ENCODE peak calls at places on chromosome 4, in six cellular contexts. One of them, this sample, is unnamed.
A peak's percentile ranks its signal among the peaks of the same experiment; 100 is the strongest.

GRCh38 chr4:186158021-186158859 is 33.1 kb upstream of the CYP4V2 start:
- DNase-seq in SHP77 treated with DMSO at 0.1 percent for 48 hours: no peak
- DNase-seq in ELR: no peak
- DNase-seq in T-helper 2 cell: no peak
- DNase-seq in RWPE1: no peak
- DNase-seq in NK-92 treated with Interleukin-12 subunit alpha and Interleukin-12 subunit beta, amount 100 ng/mL, for 24 hours: no peak
- DNase-seq in this sample: no peak

GRCh38 chr4:8854866-8855265 is 16.8 kb downstream of the HMX1 start:
- DNase-seq in SHP77 treated with DMSO at 0.1 percent for 48 hours: no peak
- DNase-seq in ELR: no peak
- DNase-seq in RWPE1: no peak
- DNase-seq in T-helper 2 cell: no peak
- DNase-seq in NK-92 treated with Interleukin-12 subunit alpha and Interleukin-12 subunit beta, amount 100 ng/mL, for 24 hours: no peak
- DNase-seq in this sample: no peak

GRCh38 chr4:1910643-1911042 is 39.5 kb downstream of the NSD2 start:
- DNase-seq in RWPE1: peak; percentile 17
- DNase-seq in SHP77 treated with DMSO at 0.1 percent for 48 hours: no peak
- DNase-seq in T-helper 2 cell: no peak
- DNase-seq in ELR: peak; percentile 53
- DNase-seq in NK-92 treated with Interleukin-12 subunit alpha and Interleukin-12 subunit beta, amount 100 ng/mL, for 24 hours: no peak
- DNase-seq in this sample: peak; percentile 66

GRCh38 chr4:168265327-168265726 is 53.2 kb downstream of the DDX60 start:
- DNase-seq in SHP77 treated with DMSO at 0.1 percent for 48 hours: no peak
- DNase-seq in RWPE1: no peak
- DNase-seq in NK-92 treated with Interleukin-12 subunit alpha and Interleukin-12 subunit beta, amount 100 ng/mL, for 24 hours: no peak
- DNase-seq in ELR: no peak
- DNase-seq in T-helper 2 cell: no peak
- DNase-seq in this sample: no peak

GRCh38 chr4:136650541-136651277 is 881.6 kb downstream of the PCDH18 start:
- DNase-seq in NK-92 treated with Interleukin-12 subunit alpha and Interleukin-12 subunit beta, amount 100 ng/mL, for 24 hours: peak; percentile 1
- DNase-seq in ELR: peak; percentile 82
- DNase-seq in RWPE1: no peak
- DNase-seq in SHP77 treated with DMSO at 0.1 percent for 48 hours: no peak
- DNase-seq in T-helper 2 cell: no peak
- DNase-seq in this sample: peak; percentile 93

GRCh38 chr4:13887010-13887409 is 259.5 kb upstream of the BOD1L1 start:
- DNase-seq in ELR: no peak
- DNase-seq in SHP77 treated with DMSO at 0.1 percent for 48 hours: no peak
- DNase-seq in T-helper 2 cell: no peak
- DNase-seq in NK-92 treated with Interleukin-12 subunit alpha and Interleukin-12 subunit beta, amount 100 ng/mL, for 24 hours: no peak
- DNase-seq in RWPE1: no peak
- DNase-seq in this sample: no peak

GRCh38 chr4:186554485-186554884 is 882 bp downstream of the MTNR1A start:
- DNase-seq in NK-92 treated with Interleukin-12 subunit alpha and Interleukin-12 subunit beta, amount 100 ng/mL, for 24 hours: no peak
- DNase-seq in RWPE1: peak; percentile 30
- DNase-seq in T-helper 2 cell: no peak
- DNase-seq in SHP77 treated with DMSO at 0.1 percent for 48 hours: no peak
- DNase-seq in ELR: peak; percentile 42
- DNase-seq in this sample: peak; percentile 37

GRCh38 chr4:110514889-110515479 is 39.0 kb downstream of the ENPEP start:
- DNase-seq in RWPE1: peak; percentile 31
- DNase-seq in SHP77 treated with DMSO at 0.1 percent for 48 hours: no peak
- DNase-seq in NK-92 treated with Interleukin-12 subunit alpha and Interleukin-12 subunit beta, amount 100 ng/mL, for 24 hours: no peak
- DNase-seq in ELR: peak; percentile 66
- DNase-seq in T-helper 2 cell: peak; percentile 13
- DNase-seq in this sample: peak; percentile 50

GRCh38 chr4:127001898-127002297 is 630.9 kb upstream of the INTU start:
- DNase-seq in ELR: no peak
- DNase-seq in NK-92 treated with Interleukin-12 subunit alpha and Interleukin-12 subunit beta, amount 100 ng/mL, for 24 hours: no peak
- DNase-seq in SHP77 treated with DMSO at 0.1 percent for 48 hours: no peak
- DNase-seq in T-helper 2 cell: no peak
- DNase-seq in RWPE1: no peak
- DNase-seq in this sample: no peak

GRCh38 chr4:71709961-71710360 is 73.9 kb downstream of the GC start:
- DNase-seq in ELR: peak; percentile 43
- DNase-seq in RWPE1: no peak
- DNase-seq in NK-92 treated with Interleukin-12 subunit alpha and Interleukin-12 subunit beta, amount 100 ng/mL, for 24 hours: no peak
- DNase-seq in SHP77 treated with DMSO at 0.1 percent for 48 hours: no peak
- DNase-seq in T-helper 2 cell: no peak
- DNase-seq in this sample: no peak

GRCh38 chr4:25862411-25863346 is at the start of gene SEL1L3:
- DNase-seq in SHP77 treated with DMSO at 0.1 percent for 48 hours: no peak
- DNase-seq in NK-92 treated with Interleukin-12 subunit alpha and Interleukin-12 subunit beta, amount 100 ng/mL, for 24 hours: peak; percentile 58
- DNase-seq in T-helper 2 cell: peak; percentile 31
- DNase-seq in RWPE1: peak; percentile 30
- DNase-seq in ELR: no peak
- DNase-seq in this sample: no peak

GRCh38 chr4:94909645-94910044 is 151.9 kb downstream of the BMPR1B start:
- DNase-seq in T-helper 2 cell: no peak
- DNase-seq in ELR: no peak
- DNase-seq in RWPE1: no peak
- DNase-seq in SHP77 treated with DMSO at 0.1 percent for 48 hours: no peak
- DNase-seq in NK-92 treated with Interleukin-12 subunit alpha and Interleukin-12 subunit beta, amount 100 ng/mL, for 24 hours: no peak
- DNase-seq in this sample: no peak

GRCh38 chr4:5198586-5198985 is 147.3 kb downstream of the STK32B start:
- DNase-seq in NK-92 treated with Interleukin-12 subunit alpha and Interleukin-12 subunit beta, amount 100 ng/mL, for 24 hours: no peak
- DNase-seq in ELR: no peak
- DNase-seq in T-helper 2 cell: no peak
- DNase-seq in RWPE1: no peak
- DNase-seq in SHP77 treated with DMSO at 0.1 percent for 48 hours: no peak
- DNase-seq in this sample: no peak

GRCh38 chr4:55921093-55921492 is 27.7 kb upstream of the CEP135 start:
- DNase-seq in ELR: peak; percentile 46
- DNase-seq in RWPE1: peak; percentile 9
- DNase-seq in SHP77 treated with DMSO at 0.1 percent for 48 hours: no peak
- DNase-seq in NK-92 treated with Interleukin-12 subunit alpha and Interleukin-12 subunit beta, amount 100 ng/mL, for 24 hours: no peak
- DNase-seq in T-helper 2 cell: no peak
- DNase-seq in this sample: no peak

GRCh38 chr4:145530189-145530588 is 48.5 kb downstream of the SMAD1 start:
- DNase-seq in ELR: no peak
- DNase-seq in T-helper 2 cell: no peak
- DNase-seq in NK-92 treated with Interleukin-12 subunit alpha and Interleukin-12 subunit beta, amount 100 ng/mL, for 24 hours: no peak
- DNase-seq in RWPE1: no peak
- DNase-seq in SHP77 treated with DMSO at 0.1 percent for 48 hours: no peak
- DNase-seq in this sample: no peak

GRCh38 chr4:58261526-58261925 is 1151.3 kb upstream of the IGFBP7 start:
- DNase-seq in NK-92 treated with Interleukin-12 subunit alpha and Interleukin-12 subunit beta, amount 100 ng/mL, for 24 hours: no peak
- DNase-seq in RWPE1: no peak
- DNase-seq in SHP77 treated with DMSO at 0.1 percent for 48 hours: no peak
- DNase-seq in T-helper 2 cell: no peak
- DNase-seq in ELR: no peak
- DNase-seq in this sample: peak; percentile 11

GRCh38 chr4:80407246-80407645 is 71.7 kb downstream of the CFAP299 start:
- DNase-seq in RWPE1: no peak
- DNase-seq in SHP77 treated with DMSO at 0.1 percent for 48 hours: no peak
- DNase-seq in ELR: peak; percentile 61
- DNase-seq in T-helper 2 cell: no peak
- DNase-seq in NK-92 treated with Interleukin-12 subunit alpha and Interleukin-12 subunit beta, amount 100 ng/mL, for 24 hours: no peak
- DNase-seq in this sample: no peak

GRCh38 chr4:37383579-37384229 is 139.2 kb downstream of the NWD2 start:
- DNase-seq in SHP77 treated with DMSO at 0.1 percent for 48 hours: no peak
- DNase-seq in RWPE1: peak; percentile 34
- DNase-seq in ELR: peak; percentile 50
- DNase-seq in NK-92 treated with Interleukin-12 subunit alpha and Interleukin-12 subunit beta, amount 100 ng/mL, for 24 hours: no peak
- DNase-seq in T-helper 2 cell: no peak
- DNase-seq in this sample: peak; percentile 32

GRCh38 chr4:119788334-119789266 is 160.0 kb upstream of the PDE5A start:
- DNase-seq in NK-92 treated with Interleukin-12 subunit alpha and Interleukin-12 subunit beta, amount 100 ng/mL, for 24 hours: no peak
- DNase-seq in SHP77 treated with DMSO at 0.1 percent for 48 hours: no peak
- DNase-seq in T-helper 2 cell: no peak
- DNase-seq in RWPE1: no peak
- DNase-seq in ELR: no peak
- DNase-seq in this sample: no peak

GRCh38 chr4:98778206-98778605 is 119.8 kb upstream of the TSPAN5 start:
- DNase-seq in SHP77 treated with DMSO at 0.1 percent for 48 hours: no peak
- DNase-seq in NK-92 treated with Interleukin-12 subunit alpha and Interleukin-12 subunit beta, amount 100 ng/mL, for 24 hours: no peak
- DNase-seq in ELR: peak; percentile 86
- DNase-seq in RWPE1: peak; percentile 76
- DNase-seq in T-helper 2 cell: no peak
- DNase-seq in this sample: peak; percentile 5

GRCh38 chr4:68954126-68954525 is 2.5 kb upstream of the UGT2A3 start:
- DNase-seq in RWPE1: no peak
- DNase-seq in SHP77 treated with DMSO at 0.1 percent for 48 hours: no peak
- DNase-seq in T-helper 2 cell: no peak
- DNase-seq in ELR: no peak
- DNase-seq in NK-92 treated with Interleukin-12 subunit alpha and Interleukin-12 subunit beta, amount 100 ng/mL, for 24 hours: no peak
- DNase-seq in this sample: no peak

GRCh38 chr4:52600275-52600674 is 58.8 kb downstream of the USP46 start:
- DNase-seq in NK-92 treated with Interleukin-12 subunit alpha and Interleukin-12 subunit beta, amount 100 ng/mL, for 24 hours: no peak
- DNase-seq in RWPE1: no peak
- DNase-seq in SHP77 treated with DMSO at 0.1 percent for 48 hours: no peak
- DNase-seq in T-helper 2 cell: no peak
- DNase-seq in ELR: no peak
- DNase-seq in this sample: no peak

GRCh38 chr4:155694100-155694785 is 27.6 kb downstream of the GUCY1A1 start:
- DNase-seq in SHP77 treated with DMSO at 0.1 percent for 48 hours: no peak
- DNase-seq in NK-92 treated with Interleukin-12 subunit alpha and Interleukin-12 subunit beta, amount 100 ng/mL, for 24 hours: no peak
- DNase-seq in T-helper 2 cell: no peak
- DNase-seq in RWPE1: no peak
- DNase-seq in ELR: no peak
- DNase-seq in this sample: peak; percentile 54

GRCh38 chr4:79294064-79294463 is 31.8 kb downstream of the NAA11 start:
- DNase-seq in NK-92 treated with Interleukin-12 subunit alpha and Interleukin-12 subunit beta, amount 100 ng/mL, for 24 hours: no peak
- DNase-seq in RWPE1: no peak
- DNase-seq in ELR: no peak
- DNase-seq in T-helper 2 cell: no peak
- DNase-seq in SHP77 treated with DMSO at 0.1 percent for 48 hours: no peak
- DNase-seq in this sample: no peak

GRCh38 chr4:754221-755120 is 48.8 kb downstream of the PCGF3 start:
- DNase-seq in NK-92 treated with Interleukin-12 subunit alpha and Interleukin-12 subunit beta, amount 100 ng/mL, for 24 hours: no peak
- DNase-seq in ELR: no peak
- DNase-seq in RWPE1: no peak
- DNase-seq in SHP77 treated with DMSO at 0.1 percent for 48 hours: no peak
- DNase-seq in T-helper 2 cell: no peak
- DNase-seq in this sample: no peak

GRCh38 chr4:87150498-87151261 is 69.7 kb downstream of the KLHL8 start:
- DNase-seq in RWPE1: peak; percentile 54
- DNase-seq in T-helper 2 cell: peak; percentile 43
- DNase-seq in SHP77 treated with DMSO at 0.1 percent for 48 hours: peak; percentile 67
- DNase-seq in NK-92 treated with Interleukin-12 subunit alpha and Interleukin-12 subunit beta, amount 100 ng/mL, for 24 hours: no peak
- DNase-seq in ELR: peak; percentile 80
- DNase-seq in this sample: peak; percentile 57

GRCh38 chr4:183995489-183996049 is 90.5 kb downstream of the STOX2 start:
- DNase-seq in ELR: no peak
- DNase-seq in RWPE1: no peak
- DNase-seq in SHP77 treated with DMSO at 0.1 percent for 48 hours: no peak
- DNase-seq in T-helper 2 cell: no peak
- DNase-seq in NK-92 treated with Interleukin-12 subunit alpha and Interleukin-12 subunit beta, amount 100 ng/mL, for 24 hours: no peak
- DNase-seq in this sample: no peak

GRCh38 chr4:68368566-68369473 is 18.9 kb upstream of the YTHDC1 start:
- DNase-seq in ELR: peak; percentile 55
- DNase-seq in RWPE1: peak; percentile 70
- DNase-seq in SHP77 treated with DMSO at 0.1 percent for 48 hours: no peak
- DNase-seq in NK-92 treated with Interleukin-12 subunit alpha and Interleukin-12 subunit beta, amount 100 ng/mL, for 24 hours: no peak
- DNase-seq in T-helper 2 cell: no peak
- DNase-seq in this sample: peak; percentile 80

GRCh38 chr4:157128395-157128794 is 52.4 kb downstream of the GLRB start:
- DNase-seq in NK-92 treated with Interleukin-12 subunit alpha and Interleukin-12 subunit beta, amount 100 ng/mL, for 24 hours: no peak
- DNase-seq in RWPE1: peak; percentile 9
- DNase-seq in SHP77 treated with DMSO at 0.1 percent for 48 hours: no peak
- DNase-seq in ELR: peak; percentile 61
- DNase-seq in T-helper 2 cell: no peak
- DNase-seq in this sample: peak; percentile 66

GRCh38 chr4:56773346-56773745 is 48.2 kb downstream of the SPINK2 start:
- DNase-seq in RWPE1: no peak
- DNase-seq in NK-92 treated with Interleukin-12 subunit alpha and Interleukin-12 subunit beta, amount 100 ng/mL, for 24 hours: no peak
- DNase-seq in SHP77 treated with DMSO at 0.1 percent for 48 hours: no peak
- DNase-seq in ELR: no peak
- DNase-seq in T-helper 2 cell: no peak
- DNase-seq in this sample: no peak

GRCh38 chr4:142419712-142420111 is 426.4 kb downstream of the INPP4B start:
- DNase-seq in T-helper 2 cell: no peak
- DNase-seq in SHP77 treated with DMSO at 0.1 percent for 48 hours: no peak
- DNase-seq in RWPE1: no peak
- DNase-seq in ELR: no peak
- DNase-seq in NK-92 treated with Interleukin-12 subunit alpha and Interleukin-12 subunit beta, amount 100 ng/mL, for 24 hours: no peak
- DNase-seq in this sample: no peak

GRCh38 chr4:106810122-106810521 is 226.0 kb downstream of the DKK2 start:
- DNase-seq in ELR: no peak
- DNase-seq in NK-92 treated with Interleukin-12 subunit alpha and Interleukin-12 subunit beta, amount 100 ng/mL, for 24 hours: no peak
- DNase-seq in T-helper 2 cell: no peak
- DNase-seq in RWPE1: no peak
- DNase-seq in SHP77 treated with DMSO at 0.1 percent for 48 hours: no peak
- DNase-seq in this sample: no peak

GRCh38 chr4:55358246-55358645 is 12.2 kb downstream of the SRD5A3 start:
- DNase-seq in RWPE1: no peak
- DNase-seq in SHP77 treated with DMSO at 0.1 percent for 48 hours: no peak
- DNase-seq in ELR: no peak
- DNase-seq in NK-92 treated with Interleukin-12 subunit alpha and Interleukin-12 subunit beta, amount 100 ng/mL, for 24 hours: no peak
- DNase-seq in T-helper 2 cell: no peak
- DNase-seq in this sample: no peak

GRCh38 chr4:182174979-182175378 is 68.2 kb upstream of the TENM3 start:
- DNase-seq in ELR: no peak
- DNase-seq in RWPE1: no peak
- DNase-seq in T-helper 2 cell: no peak
- DNase-seq in SHP77 treated with DMSO at 0.1 percent for 48 hours: no peak
- DNase-seq in NK-92 treated with Interleukin-12 subunit alpha and Interleukin-12 subunit beta, amount 100 ng/mL, for 24 hours: no peak
- DNase-seq in this sample: peak; percentile 43

GRCh38 chr4:2072971-2073807 is 14.1 kb downstream of the NAT8L start:
- DNase-seq in ELR: no peak
- DNase-seq in NK-92 treated with Interleukin-12 subunit alpha and Interleukin-12 subunit beta, amount 100 ng/mL, for 24 hours: no peak
- DNase-seq in SHP77 treated with DMSO at 0.1 percent for 48 hours: no peak
- DNase-seq in RWPE1: no peak
- DNase-seq in T-helper 2 cell: no peak
- DNase-seq in this sample: no peak

This sample was measured in kidney glomerular epithelial cell.